ENCODE peak calls at places on chromosome 9, in nine cellular contexts. One of them, this sample, is unnamed.
A peak's percentile ranks its signal among the peaks of the same experiment; 100 is the strongest.

GRCh38 chr9:35907732-35908483 is 1.4 kb upstream of the SPAAR start:
- DNase-seq in GM12865: no peak
- DNase-seq in fibroblast of pulmonary artery: peak; percentile 94
- DNase-seq in PC-9: peak; percentile 69
- DNase-seq in body of pancreas: peak; percentile 53
- DNase-seq in astrocyte of the spinal cord: peak; percentile 90
- DNase-seq in MM.1S: no peak
- DNase-seq in AG04449: peak; percentile 37
- DNase-seq in Calu3: peak; percentile 52
- DNase-seq in this sample: peak; percentile 88

GRCh38 chr9:137025120-137025966 is 2.7 kb downstream of the ABCA2 start:
- DNase-seq in MM.1S: peak; percentile 60
- DNase-seq in GM12865: peak; percentile 54
- DNase-seq in fibroblast of pulmonary artery: no peak
- DNase-seq in AG04449: no peak
- DNase-seq in Calu3: peak; percentile 84
- DNase-seq in astrocyte of the spinal cord: no peak
- DNase-seq in body of pancreas: peak; percentile 75
- DNase-seq in PC-9: peak; percentile 86
- DNase-seq in this sample: peak; percentile 68

GRCh38 chr9:137218754-137219271 is 3.2 kb downstream of the RNF208 start:
- DNase-seq in AG04449: no peak
- DNase-seq in fibroblast of pulmonary artery: peak; percentile 60
- DNase-seq in body of pancreas: peak; percentile 92
- DNase-seq in PC-9: peak; percentile 80
- DNase-seq in GM12865: no peak
- DNase-seq in MM.1S: no peak
- DNase-seq in astrocyte of the spinal cord: peak; percentile 31
- DNase-seq in Calu3: peak; percentile 70
- DNase-seq in this sample: peak; percentile 36

GRCh38 chr9:109424618-109425017 is 73.5 kb downstream of the PTPN3 start:
- DNase-seq in PC-9: no peak
- DNase-seq in MM.1S: no peak
- DNase-seq in astrocyte of the spinal cord: no peak
- DNase-seq in AG04449: no peak
- DNase-seq in body of pancreas: no peak
- DNase-seq in Calu3: no peak
- DNase-seq in GM12865: no peak
- DNase-seq in fibroblast of pulmonary artery: no peak
- DNase-seq in this sample: no peak

GRCh38 chr9:87711857-87712800 is 13.8 kb upstream of the CTSL start:
- DNase-seq in body of pancreas: no peak
- DNase-seq in Calu3: no peak
- DNase-seq in astrocyte of the spinal cord: peak; percentile 29
- DNase-seq in AG04449: peak; percentile 58
- DNase-seq in MM.1S: no peak
- DNase-seq in PC-9: peak; percentile 41
- DNase-seq in GM12865: no peak
- DNase-seq in fibroblast of pulmonary artery: peak; percentile 78
- DNase-seq in this sample: peak; percentile 43

GRCh38 chr9:20782289-20782688 is 98.2 kb downstream of the FOCAD start:
- DNase-seq in AG04449: no peak
- DNase-seq in GM12865: no peak
- DNase-seq in MM.1S: no peak
- DNase-seq in PC-9: no peak
- DNase-seq in fibroblast of pulmonary artery: no peak
- DNase-seq in body of pancreas: no peak
- DNase-seq in Calu3: no peak
- DNase-seq in astrocyte of the spinal cord: no peak
- DNase-seq in this sample: no peak

GRCh38 chr9:4339783-4340335 is 40.0 kb upstream of the GLIS3 start:
- DNase-seq in body of pancreas: no peak
- DNase-seq in GM12865: no peak
- DNase-seq in MM.1S: no peak
- DNase-seq in PC-9: no peak
- DNase-seq in AG04449: no peak
- DNase-seq in fibroblast of pulmonary artery: peak; percentile 13
- DNase-seq in astrocyte of the spinal cord: no peak
- DNase-seq in Calu3: no peak
- DNase-seq in this sample: peak; percentile 23

GRCh38 chr9:95796029-95796428 is 79.5 kb upstream of the ERCC6L2 start:
- DNase-seq in MM.1S: no peak
- DNase-seq in PC-9: no peak
- DNase-seq in fibroblast of pulmonary artery: no peak
- DNase-seq in body of pancreas: no peak
- DNase-seq in GM12865: no peak
- DNase-seq in astrocyte of the spinal cord: no peak
- DNase-seq in Calu3: no peak
- DNase-seq in AG04449: no peak
- DNase-seq in this sample: no peak

GRCh38 chr9:86668488-86668887 is 278.8 kb downstream of the GAS1 start:
- DNase-seq in body of pancreas: no peak
- DNase-seq in MM.1S: no peak
- DNase-seq in AG04449: no peak
- DNase-seq in PC-9: no peak
- DNase-seq in astrocyte of the spinal cord: no peak
- DNase-seq in GM12865: no peak
- DNase-seq in fibroblast of pulmonary artery: no peak
- DNase-seq in Calu3: no peak
- DNase-seq in this sample: peak; percentile 5

GRCh38 chr9:124011460-124012301 is at the start of gene LHX2:
- DNase-seq in PC-9: peak; percentile 69
- DNase-seq in fibroblast of pulmonary artery: peak; percentile 72
- DNase-seq in astrocyte of the spinal cord: peak; percentile 55
- DNase-seq in body of pancreas: peak; percentile 28
- DNase-seq in MM.1S: peak; percentile 80
- DNase-seq in Calu3: peak; percentile 52
- DNase-seq in GM12865: peak; percentile 94
- DNase-seq in AG04449: peak; percentile 16
- DNase-seq in this sample: peak; percentile 73

GRCh38 chr9:93670208-93671029 is 94.0 kb downstream of the PHF2 start:
- DNase-seq in Calu3: no peak
- DNase-seq in body of pancreas: peak; percentile 4
- DNase-seq in GM12865: no peak
- DNase-seq in astrocyte of the spinal cord: no peak
- DNase-seq in MM.1S: no peak
- DNase-seq in AG04449: no peak
- DNase-seq in fibroblast of pulmonary artery: peak; percentile 50
- DNase-seq in PC-9: no peak
- DNase-seq in this sample: no peak

GRCh38 chr9:35661756-35662350 is 3.1 kb downstream of the ARHGEF39 start:
- DNase-seq in astrocyte of the spinal cord: no peak
- DNase-seq in GM12865: no peak
- DNase-seq in fibroblast of pulmonary artery: no peak
- DNase-seq in AG04449: no peak
- DNase-seq in Calu3: no peak
- DNase-seq in PC-9: no peak
- DNase-seq in body of pancreas: no peak
- DNase-seq in MM.1S: no peak
- DNase-seq in this sample: no peak

GRCh38 chr9:112878752-112879151 is 11.9 kb downstream of the SLC46A2 start:
- DNase-seq in AG04449: no peak
- DNase-seq in fibroblast of pulmonary artery: no peak
- DNase-seq in MM.1S: no peak
- DNase-seq in PC-9: no peak
- DNase-seq in Calu3: no peak
- DNase-seq in astrocyte of the spinal cord: no peak
- DNase-seq in GM12865: no peak
- DNase-seq in body of pancreas: no peak
- DNase-seq in this sample: no peak

GRCh38 chr9:136285501-136286358 is 18.2 kb downstream of the CCDC187 start:
- DNase-seq in GM12865: no peak
- DNase-seq in fibroblast of pulmonary artery: no peak
- DNase-seq in Calu3: no peak
- DNase-seq in astrocyte of the spinal cord: no peak
- DNase-seq in AG04449: no peak
- DNase-seq in MM.1S: no peak
- DNase-seq in PC-9: no peak
- DNase-seq in body of pancreas: no peak
- DNase-seq in this sample: no peak

DNA sequence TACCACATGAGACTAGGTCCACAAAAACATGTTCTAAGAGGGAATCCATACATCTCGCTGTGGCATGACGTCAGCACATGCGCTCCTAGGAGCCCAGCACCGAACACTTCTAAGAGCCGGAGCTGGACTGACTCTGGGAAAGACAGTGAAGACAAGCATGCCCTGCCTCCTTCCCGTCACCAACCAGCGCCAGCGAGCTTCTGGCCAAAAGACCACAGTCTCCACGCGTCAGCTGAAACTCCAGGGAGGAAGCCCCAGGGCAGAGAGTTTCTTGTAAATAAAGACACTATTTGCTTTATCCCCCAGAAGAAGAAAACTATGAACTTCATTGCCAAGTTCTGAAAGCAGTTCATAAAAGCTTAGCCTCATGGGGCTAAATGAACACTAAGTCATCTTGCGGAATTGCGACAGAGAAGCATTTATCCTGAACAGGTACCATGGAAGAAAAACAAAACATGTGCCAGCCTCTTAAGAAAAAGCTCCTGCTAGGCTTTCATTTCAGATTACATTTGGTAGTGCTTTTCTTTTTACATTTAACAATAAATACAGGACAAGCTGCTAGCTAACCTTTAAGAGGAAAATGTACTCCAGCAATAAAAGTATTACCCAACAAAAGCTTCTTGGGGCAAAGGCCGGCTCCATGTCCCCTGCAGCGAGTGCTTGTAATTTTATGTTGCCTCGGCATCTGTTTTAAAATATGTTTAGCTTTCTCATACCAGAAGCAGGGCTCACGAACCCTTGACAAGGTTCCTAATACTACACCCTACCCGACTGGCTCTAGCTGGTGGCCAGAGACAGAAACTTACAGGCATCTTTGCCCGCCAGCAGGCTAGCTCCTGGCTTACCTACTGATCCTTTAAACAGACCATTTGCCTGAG is 96.5 kb downstream of the PRRT1B start:
- DNase-seq in Calu3: no peak
- DNase-seq in AG04449: no peak
- DNase-seq in astrocyte of the spinal cord: peak; percentile 67
- DNase-seq in MM.1S: no peak
- DNase-seq in body of pancreas: no peak
- DNase-seq in fibroblast of pulmonary artery: no peak
- DNase-seq in GM12865: no peak
- DNase-seq in PC-9: no peak
- DNase-seq in this sample: no peak
- TF ChIP-seq CTCF in Calu3: no peak
- TF ChIP-seq CTCF in AG04449: no peak
- TF ChIP-seq CTCF in astrocyte of the spinal cord: peak; percentile 13
- TF ChIP-seq CTCF in MM.1S: no peak
- TF ChIP-seq CTCF in body of pancreas: no peak
- TF ChIP-seq CTCF in fibroblast of pulmonary artery: no peak
- TF ChIP-seq CTCF in GM12865: no peak
- TF ChIP-seq CTCF in PC-9: no peak
- TF ChIP-seq CTCF in this sample: no peak

GRCh38 chr9:33816327-33817252 is at the start of gene UBE2R2:
- DNase-seq in PC-9: peak; percentile 84
- DNase-seq in Calu3: peak; percentile 75
- DNase-seq in astrocyte of the spinal cord: peak; percentile 93
- DNase-seq in fibroblast of pulmonary artery: peak; percentile 93
- DNase-seq in MM.1S: peak; percentile 92
- DNase-seq in GM12865: peak; percentile 97
- DNase-seq in body of pancreas: peak; percentile 91
- DNase-seq in AG04449: no peak
- DNase-seq in this sample: peak; percentile 92
- TF ChIP-seq CTCF in PC-9: no peak
- TF ChIP-seq CTCF in Calu3: no peak
- TF ChIP-seq CTCF in astrocyte of the spinal cord: no peak
- TF ChIP-seq CTCF in fibroblast of pulmonary artery: no peak
- TF ChIP-seq CTCF in MM.1S: no peak
- TF ChIP-seq CTCF in GM12865: no peak
- TF ChIP-seq CTCF in body of pancreas: no peak
- TF ChIP-seq CTCF in AG04449: no peak
- TF ChIP-seq CTCF in this sample: no peak

DNA sequence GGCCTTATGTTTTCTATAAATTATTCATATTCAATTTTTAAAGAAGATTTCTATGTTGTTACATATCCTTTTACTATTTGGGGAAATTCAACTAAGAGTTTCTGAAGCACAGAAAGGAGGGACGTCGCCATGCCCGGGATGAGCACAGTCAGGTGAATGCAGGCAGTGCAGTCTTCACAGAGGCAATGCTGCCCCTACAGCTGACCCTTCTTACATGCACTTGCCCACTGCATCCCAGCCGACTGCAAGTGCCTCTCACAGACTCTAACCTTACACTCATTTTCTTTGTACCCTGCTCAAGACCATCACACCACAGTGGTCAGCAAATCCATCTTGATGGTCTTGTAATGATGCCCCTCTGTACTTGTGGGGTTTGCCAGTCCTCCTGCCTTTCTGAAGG is 73.8 kb downstream of the SHC3 start:
- DNase-seq in body of pancreas: no peak
- DNase-seq in MM.1S: no peak
- DNase-seq in Calu3: no peak
- DNase-seq in GM12865: no peak
- DNase-seq in AG04449: no peak
- DNase-seq in astrocyte of the spinal cord: no peak
- DNase-seq in PC-9: no peak
- DNase-seq in fibroblast of pulmonary artery: no peak
- DNase-seq in this sample: no peak
- TF ChIP-seq CTCF in body of pancreas: no peak
- TF ChIP-seq CTCF in MM.1S: no peak
- TF ChIP-seq CTCF in Calu3: no peak
- TF ChIP-seq CTCF in GM12865: no peak
- TF ChIP-seq CTCF in AG04449: no peak
- TF ChIP-seq CTCF in astrocyte of the spinal cord: no peak
- TF ChIP-seq CTCF in PC-9: no peak
- TF ChIP-seq CTCF in fibroblast of pulmonary artery: no peak
- TF ChIP-seq CTCF in this sample: no peak

GRCh38 chr9:34550681-34551270 is 28.0 kb upstream of the ENHO start:
- DNase-seq in Calu3: no peak
- DNase-seq in body of pancreas: no peak
- DNase-seq in astrocyte of the spinal cord: no peak
- DNase-seq in PC-9: no peak
- DNase-seq in GM12865: no peak
- DNase-seq in AG04449: no peak
- DNase-seq in fibroblast of pulmonary artery: no peak
- DNase-seq in MM.1S: no peak
- DNase-seq in this sample: no peak

GRCh38 chr9:34551751-34552605 is 29.2 kb upstream of the ENHO start:
- DNase-seq in PC-9: no peak
- DNase-seq in body of pancreas: no peak
- DNase-seq in AG04449: no peak
- DNase-seq in GM12865: no peak
- DNase-seq in astrocyte of the spinal cord: no peak
- DNase-seq in MM.1S: no peak
- DNase-seq in fibroblast of pulmonary artery: no peak
- DNase-seq in Calu3: no peak
- DNase-seq in this sample: no peak

GRCh38 chr9:34547960-34548603 is 25.3 kb upstream of the ENHO start:
- DNase-seq in fibroblast of pulmonary artery: peak; percentile 66
- DNase-seq in astrocyte of the spinal cord: peak; percentile 32
- DNase-seq in Calu3: peak; percentile 71
- DNase-seq in PC-9: peak; percentile 43
- DNase-seq in body of pancreas: peak; percentile 91
- DNase-seq in GM12865: peak; percentile 41
- DNase-seq in MM.1S: peak; percentile 33
- DNase-seq in AG04449: peak; percentile 5
- DNase-seq in this sample: peak; percentile 61

GRCh38 chr9:34549407-34549732 is 26.6 kb upstream of the ENHO start:
- DNase-seq in PC-9: no peak
- DNase-seq in Calu3: no peak
- DNase-seq in astrocyte of the spinal cord: no peak
- DNase-seq in body of pancreas: no peak
- DNase-seq in GM12865: no peak
- DNase-seq in MM.1S: no peak
- DNase-seq in AG04449: no peak
- DNase-seq in fibroblast of pulmonary artery: no peak
- DNase-seq in this sample: no peak

GRCh38 chr9:34550016-34550680 is 27.4 kb upstream of the ENHO start:
- DNase-seq in PC-9: no peak
- DNase-seq in Calu3: no peak
- DNase-seq in GM12865: no peak
- DNase-seq in fibroblast of pulmonary artery: no peak
- DNase-seq in body of pancreas: no peak
- DNase-seq in MM.1S: no peak
- DNase-seq in astrocyte of the spinal cord: no peak
- DNase-seq in AG04449: no peak
- DNase-seq in this sample: no peak
- TF ChIP-seq CTCF in PC-9: no peak
- TF ChIP-seq CTCF in Calu3: no peak
- TF ChIP-seq CTCF in GM12865: no peak
- TF ChIP-seq CTCF in fibroblast of pulmonary artery: no peak
- TF ChIP-seq CTCF in body of pancreas: no peak
- TF ChIP-seq CTCF in MM.1S: no peak
- TF ChIP-seq CTCF in astrocyte of the spinal cord: no peak
- TF ChIP-seq CTCF in AG04449: no peak
- TF ChIP-seq CTCF in this sample: no peak